ENCODE peak calls at places on chromosomes 13 and 19, in seven cellular contexts. One of them, this sample, is unnamed.

GRCh38 chr19:28307963-28308362 is 905.0 kb downstream of the UQCRFS1 start:
- ATAC-seq in left lobe of liver: no peak
- ATAC-seq in lower lobe of right lung: no peak
- ATAC-seq in Panc1: no peak
- ATAC-seq in T-cell: no peak
- ATAC-seq in RWPE2: no peak
- ATAC-seq in effector memory CD8-positive, alpha-beta T cell: no peak
- ATAC-seq in this sample: no peak

GRCh38 chr19:54518844-54519243 is 16.2 kb downstream of the LAIR2 start:
- ATAC-seq in left lobe of liver: no peak
- ATAC-seq in lower lobe of right lung: no peak
- ATAC-seq in Panc1: peak; percentile 80
- ATAC-seq in T-cell: peak; percentile 27
- ATAC-seq in RWPE2: peak; percentile 81
- ATAC-seq in effector memory CD8-positive, alpha-beta T cell: peak; percentile 43
- ATAC-seq in this sample: no peak

GRCh38 chr19:47002106-47002766 is 17.4 kb upstream of the NPAS1 start:
- ATAC-seq in left lobe of liver: peak; percentile 65
- ATAC-seq in lower lobe of right lung: no peak
- ATAC-seq in Panc1: peak; percentile 66
- ATAC-seq in T-cell: no peak
- ATAC-seq in RWPE2: peak; percentile 15
- ATAC-seq in effector memory CD8-positive, alpha-beta T cell: no peak
- ATAC-seq in this sample: no peak

GRCh38 chr13:50518791-50519201 is 324.7 kb downstream of the DLEU7 start:
- ATAC-seq in left lobe of liver: peak; percentile 83
- ATAC-seq in lower lobe of right lung: no peak
- ATAC-seq in Panc1: no peak
- ATAC-seq in T-cell: no peak
- ATAC-seq in RWPE2: no peak
- ATAC-seq in effector memory CD8-positive, alpha-beta T cell: no peak
- ATAC-seq in this sample: no peak

GRCh38 chr13:97385854-97386253 is 48.1 kb upstream of the RAP2A start:
- ATAC-seq in left lobe of liver: no peak
- ATAC-seq in lower lobe of right lung: no peak
- ATAC-seq in Panc1: no peak
- ATAC-seq in T-cell: no peak
- ATAC-seq in RWPE2: no peak
- ATAC-seq in effector memory CD8-positive, alpha-beta T cell: no peak
- ATAC-seq in this sample: no peak

GRCh38 chr13:33139186-33139585 is 123.0 kb downstream of the KL start:
- ATAC-seq in left lobe of liver: peak; percentile 67
- ATAC-seq in lower lobe of right lung: peak; percentile 61
- ATAC-seq in Panc1: no peak
- ATAC-seq in T-cell: no peak
- ATAC-seq in RWPE2: no peak
- ATAC-seq in effector memory CD8-positive, alpha-beta T cell: no peak
- ATAC-seq in this sample: no peak

GRCh38 chr19:4495471-4495870 is 22.8 kb downstream of the PLIN4 start:
- ATAC-seq in left lobe of liver: peak; percentile 66
- ATAC-seq in lower lobe of right lung: no peak
- ATAC-seq in Panc1: peak; percentile 70
- ATAC-seq in T-cell: peak; percentile 37
- ATAC-seq in RWPE2: peak; percentile 71
- ATAC-seq in effector memory CD8-positive, alpha-beta T cell: no peak
- ATAC-seq in this sample: no peak

GRCh38 chr19:46924874-46925547 is 64.2 kb downstream of the ARHGAP35 start:
- ATAC-seq in left lobe of liver: peak; percentile 53
- ATAC-seq in lower lobe of right lung: peak; percentile 75
- ATAC-seq in Panc1: peak; percentile 77
- ATAC-seq in T-cell: no peak
- ATAC-seq in RWPE2: peak; percentile 55
- ATAC-seq in effector memory CD8-positive, alpha-beta T cell: peak; percentile 76
- ATAC-seq in this sample: no peak

GRCh38 chr19:2774083-2774679 is 8.9 kb downstream of the SGTA start:
- ATAC-seq in left lobe of liver: no peak
- ATAC-seq in lower lobe of right lung: no peak
- ATAC-seq in Panc1: no peak
- ATAC-seq in T-cell: no peak
- ATAC-seq in RWPE2: no peak
- ATAC-seq in effector memory CD8-positive, alpha-beta T cell: no peak
- ATAC-seq in this sample: no peak

GRCh38 chr19:54517483-54517882 is 14.9 kb downstream of the LAIR2 start:
- ATAC-seq in left lobe of liver: peak; percentile 58
- ATAC-seq in lower lobe of right lung: peak; percentile 39
- ATAC-seq in Panc1: no peak
- ATAC-seq in T-cell: no peak
- ATAC-seq in RWPE2: peak; percentile 50
- ATAC-seq in effector memory CD8-positive, alpha-beta T cell: peak; percentile 64
- ATAC-seq in this sample: peak; percentile 59

GRCh38 chr13:114100446-114101320 is 31.7 kb downstream of the RASA3 start:
- ATAC-seq in left lobe of liver: no peak
- ATAC-seq in lower lobe of right lung: no peak
- ATAC-seq in Panc1: peak; percentile 27
- ATAC-seq in T-cell: no peak
- ATAC-seq in RWPE2: no peak
- ATAC-seq in effector memory CD8-positive, alpha-beta T cell: no peak
- ATAC-seq in this sample: no peak

GRCh38 chr13:22086593-22086992 is 415.7 kb downstream of the FGF9 start:
- ATAC-seq in left lobe of liver: no peak
- ATAC-seq in lower lobe of right lung: no peak
- ATAC-seq in Panc1: no peak
- ATAC-seq in T-cell: no peak
- ATAC-seq in RWPE2: no peak
- ATAC-seq in effector memory CD8-positive, alpha-beta T cell: no peak
- ATAC-seq in this sample: no peak

GRCh38 chr19:3671680-3672574 is 28.3 kb downstream of the PIP5K1C start:
- ATAC-seq in left lobe of liver: no peak
- ATAC-seq in lower lobe of right lung: peak; percentile 12
- ATAC-seq in Panc1: peak; percentile 17
- ATAC-seq in T-cell: peak; percentile 30
- ATAC-seq in RWPE2: no peak
- ATAC-seq in effector memory CD8-positive, alpha-beta T cell: peak; percentile 52
- ATAC-seq in this sample: no peak

GRCh38 chr13:76725211-76725610 is 161.0 kb downstream of the KCTD12 start:
- ATAC-seq in left lobe of liver: no peak
- ATAC-seq in lower lobe of right lung: no peak
- ATAC-seq in Panc1: no peak
- ATAC-seq in T-cell: no peak
- ATAC-seq in RWPE2: no peak
- ATAC-seq in effector memory CD8-positive, alpha-beta T cell: no peak
- ATAC-seq in this sample: peak; percentile 22

GRCh38 chr19:41994521-41994971 is 516 bp upstream of the ATP1A3 start:
- ATAC-seq in left lobe of liver: no peak
- ATAC-seq in lower lobe of right lung: no peak
- ATAC-seq in Panc1: no peak
- ATAC-seq in T-cell: peak; percentile 9
- ATAC-seq in RWPE2: no peak
- ATAC-seq in effector memory CD8-positive, alpha-beta T cell: no peak
- ATAC-seq in this sample: no peak

GRCh38 chr13:23349127-23349897 is 84.2 kb downstream of the SACS start:
- ATAC-seq in left lobe of liver: no peak
- ATAC-seq in lower lobe of right lung: no peak
- ATAC-seq in Panc1: no peak
- ATAC-seq in T-cell: no peak
- ATAC-seq in RWPE2: no peak
- ATAC-seq in effector memory CD8-positive, alpha-beta T cell: no peak
- ATAC-seq in this sample: no peak

GRCh38 chr13:25571237-25571636 is 199.5 kb downstream of the ATP8A2 start:
- ATAC-seq in left lobe of liver: no peak
- ATAC-seq in lower lobe of right lung: no peak
- ATAC-seq in Panc1: no peak
- ATAC-seq in T-cell: no peak
- ATAC-seq in RWPE2: no peak
- ATAC-seq in effector memory CD8-positive, alpha-beta T cell: no peak
- ATAC-seq in this sample: no peak

GRCh38 chr13:22126433-22127021 is 455.7 kb downstream of the FGF9 start:
- ATAC-seq in left lobe of liver: no peak
- ATAC-seq in lower lobe of right lung: peak; percentile 48
- ATAC-seq in Panc1: no peak
- ATAC-seq in T-cell: no peak
- ATAC-seq in RWPE2: no peak
- ATAC-seq in effector memory CD8-positive, alpha-beta T cell: peak; percentile 79
- ATAC-seq in this sample: no peak

This sample was measured in SK-N-SH treated with all-trans-retinoic acid at 6 μM for 48 hours.